ENCODE peak calls at places on chromosomes 12 and 14, in four cellular contexts. B, X, W and E are unnamed samples.

GRCh38 chr12:132432721-132433577 is 57.0 kb upstream of the FBRSL1 start:
- DNase-seq in B (peak; percentile 37), W (peak; percentile 75), X (no peak), E (no peak)

GRCh38 chr12:48960834-48961233 is 3.5 kb upstream of the ARF3 start:
- DNase-seq in W (no peak), X (no peak), B (no peak), E (no peak)

GRCh38 chr14:75295491-75296338 is 17.1 kb downstream of the FOS start:
- DNase-seq in W (peak; percentile 90), B (peak; percentile 80), X (peak; percentile 81), E (peak; percentile 66)

GRCh38 chr12:120292661-120293531 is at the start of gene RNU4-1:
- DNase-seq in W (no peak), B (peak; percentile 51), X (peak; percentile 59), E (peak; percentile 65)

GRCh38 chr12:20601668-20602280 is 93.4 kb upstream of the SLCO1C1 start:
- DNase-seq in B (no peak), X (peak; percentile 18), W (no peak), E (peak; percentile 1)

GRCh38 chr12:53975019-53975815 is 463 bp upstream of the HOTAIR start:
- DNase-seq in B (no peak), W (no peak), X (no peak), E (no peak)

GRCh38 chr14:104388631-104389325 is 190.8 kb upstream of the C14orf180 start:
- DNase-seq in X (no peak), B (no peak), W (peak; percentile 80), E (no peak)

GRCh38 chr14:72615511-72616121 is 278.3 kb downstream of the DPF3 start:
- DNase-seq in X (no peak), B (peak; percentile 44), W (no peak), E (peak; percentile 57)

GRCh38 chr12:110348431-110349059 is 55.0 kb downstream of the ANAPC7 start:
- DNase-seq in B (no peak), W (no peak), X (no peak), E (no peak)

GRCh38 chr12:103272949-103273348 is 222.8 kb downstream of the C12orf42 start:
- DNase-seq in W (no peak), X (no peak), B (no peak), E (peak; percentile 5)

GRCh38 chr12:94123127-94123526 is 25.2 kb upstream of the PLXNC1 start:
- DNase-seq in X (no peak), B (no peak), W (no peak), E (no peak)

GRCh38 chr12:61538951-61539350 is 721.3 kb upstream of the USP15 start:
- DNase-seq in X (no peak), W (no peak), B (no peak), E (no peak)

GRCh38 chr12:47791351-47791746 is 18.3 kb downstream of the SLC48A1 start:
- DNase-seq in B (no peak), X (no peak), W (no peak), E (no peak)

GRCh38 chr12:131371580-131372475 is 339.1 kb upstream of the SFSWAP start:
- DNase-seq in B (no peak), W (no peak), X (no peak), E (no peak)

GRCh38 chr14:91614187-91614586 is 104.1 kb upstream of the PPP4R3A start:
- DNase-seq in X (no peak), B (no peak), W (no peak), E (peak; percentile 17)

GRCh38 chr12:24244801-24245200 is 295.3 kb upstream of the SOX5 start:
- DNase-seq in X (no peak), W (no peak), B (no peak), E (peak; percentile 52)

GRCh38 chr14:89793367-89793716 is 161.2 kb downstream of the EFCAB11 start:
- DNase-seq in W (no peak), X (no peak), B (no peak), E (no peak)

GRCh38 chr12:107844312-107844921 is 69.9 kb downstream of the ASCL4 start:
- DNase-seq in B (no peak), W (peak; percentile 82), X (no peak), E (no peak)

GRCh38 chr12:66751432-66752113 is 72.7 kb upstream of the GRIP1 start:
- DNase-seq in B (no peak), X (no peak), W (no peak), E (no peak)

GRCh38 chr14:96949594-96949993 is 152.4 kb downstream of the VRK1 start:
- DNase-seq in W (no peak), X (no peak), B (no peak), E (no peak)

GRCh38 chr12:2691340-2692111 is 103.2 kb upstream of the FKBP4 start:
- DNase-seq in W (peak; percentile 86), B (no peak), X (no peak), E (peak; percentile 6)

GRCh38 chr12:51118706-51119105 is 35.3 kb upstream of the CSRNP2 start:
- DNase-seq in W (no peak), X (no peak), B (no peak), E (peak; percentile 94)

GRCh38 chr14:23398348-23398747 is 9.7 kb downstream of the MYH6 start:
- DNase-seq in B (no peak), W (no peak), X (no peak), E (no peak)

GRCh38 chr14:104559769-104560585 is 19.6 kb upstream of the C14orf180 start:
- DNase-seq in X (no peak), W (peak; percentile 55), B (peak; percentile 7), E (no peak)

GRCh38 chr12:89157413-89157812 is 194.9 kb downstream of the DUSP6 start:
- DNase-seq in B (no peak), X (no peak), W (no peak), E (no peak)

GRCh38 chr12:102964872-102965271 is 7.4 kb downstream of the ASCL1 start:
- DNase-seq in B (no peak), W (peak; percentile 82), X (peak; percentile 33), E (no peak)

GRCh38 chr14:65251213-65251612 is 148.9 kb upstream of the MAX start:
- DNase-seq in X (no peak), W (no peak), B (no peak), E (no peak)

GRCh38 chr12:124513297-124513867 is 54.0 kb downstream of the NCOR2 start:
- DNase-seq in B (no peak), W (no peak), X (no peak), E (no peak)

GRCh38 chr12:27463826-27464554 is 17.5 kb downstream of the SMCO2 start:
- DNase-seq in B (peak; percentile 54), X (no peak), W (peak; percentile 47), E (no peak)

GRCh38 chr12:123006977-123007376 is 26.5 kb downstream of the ARL6IP4 start:
- DNase-seq in X (no peak), W (no peak), B (no peak), E (no peak)

DNA sequence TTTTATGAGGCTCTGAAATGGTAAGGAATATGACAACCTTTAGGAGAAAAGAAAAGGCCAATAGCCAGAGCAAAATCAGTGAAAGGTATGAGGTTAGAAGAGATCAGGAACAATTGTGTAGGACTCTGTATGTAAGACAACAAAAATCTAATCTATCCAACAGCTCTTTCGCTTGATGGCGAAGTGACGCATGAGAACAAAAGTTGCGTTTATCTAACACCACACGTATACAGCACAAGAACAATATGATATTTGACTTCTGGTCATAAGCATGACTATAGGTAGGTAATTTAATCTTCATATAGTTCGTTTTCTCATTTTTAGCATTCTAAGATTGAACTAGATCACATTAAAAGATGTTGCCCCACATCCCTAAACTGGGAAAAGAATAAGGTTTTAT is 1.5 kb downstream of the CLECL1 start:
- DNase-seq in W (no peak), B (no peak), X (no peak), E (no peak)
- H3K27ac ChIP-seq in W (no peak overlapping the region), B (no peak overlapping the region), X (no peak overlapping the region), E (no peak overlapping the region)

GRCh38 chr14:67620217-67620789 is 583 bp downstream of the ARG2 start:
- DNase-seq in X (peak; percentile 21), W (no peak), B (no peak), E (peak; percentile 28)

GRCh38 chr14:67623114-67623513 is 3.4 kb downstream of the ARG2 start:
- DNase-seq in X (no peak), W (no peak), B (no peak), E (peak; percentile 66)

GRCh38 chr14:67618617-67619063 is 1.1 kb upstream of the ARG2 start:
- DNase-seq in B (no peak), W (no peak), X (peak; percentile 67), E (peak; percentile 69)

GRCh38 chr14:67622675-67623074 is 3.0 kb downstream of the ARG2 start:
- DNase-seq in B (no peak), W (no peak), X (no peak), E (peak; percentile 36)

DNA sequence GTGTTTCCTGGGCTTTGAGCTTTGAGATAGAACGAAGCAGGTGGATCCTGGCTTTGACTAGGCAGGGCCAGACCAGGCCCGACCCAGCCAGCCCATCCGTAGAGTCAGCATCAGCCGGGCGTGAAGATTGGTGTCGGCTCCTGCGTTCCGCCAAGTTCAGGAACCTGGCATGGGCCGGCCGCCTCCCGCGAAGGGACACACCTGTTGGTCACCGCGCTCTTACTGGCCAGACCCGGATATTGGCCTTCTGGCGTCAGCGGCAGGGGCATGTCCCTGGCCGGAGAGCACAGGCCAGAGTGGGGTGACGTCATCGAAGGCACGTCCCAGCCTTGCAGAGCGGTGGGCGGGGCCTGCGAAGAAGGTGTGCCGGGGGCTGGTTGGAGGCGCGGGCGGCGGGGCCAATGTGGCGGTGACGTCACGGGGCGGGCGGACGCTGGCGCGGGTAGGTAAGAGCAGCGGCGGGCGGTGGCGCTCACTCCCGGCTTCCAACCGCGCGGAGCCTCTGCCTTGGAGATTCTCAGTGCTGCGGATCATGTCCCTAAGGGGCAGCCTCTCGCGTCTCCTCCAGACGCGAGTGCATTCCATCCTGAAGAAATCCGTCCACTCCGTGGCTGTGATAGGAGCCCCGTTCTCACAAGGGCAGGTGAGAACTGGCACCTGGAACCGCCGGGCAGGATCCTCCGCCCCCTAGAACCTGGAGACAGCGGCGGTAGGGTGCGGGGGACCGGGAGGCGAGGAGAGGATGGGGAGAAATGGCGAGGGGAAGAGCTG is at the start of gene ARG2:
- DNase-seq in B (peak; percentile 95), W (peak; percentile 99), X (peak; percentile 91), E (peak; percentile 95)
- TF ChIP-seq CTCF in B (no peak), W (no peak), X (no peak), E (peak; percentile 19)

DNA sequence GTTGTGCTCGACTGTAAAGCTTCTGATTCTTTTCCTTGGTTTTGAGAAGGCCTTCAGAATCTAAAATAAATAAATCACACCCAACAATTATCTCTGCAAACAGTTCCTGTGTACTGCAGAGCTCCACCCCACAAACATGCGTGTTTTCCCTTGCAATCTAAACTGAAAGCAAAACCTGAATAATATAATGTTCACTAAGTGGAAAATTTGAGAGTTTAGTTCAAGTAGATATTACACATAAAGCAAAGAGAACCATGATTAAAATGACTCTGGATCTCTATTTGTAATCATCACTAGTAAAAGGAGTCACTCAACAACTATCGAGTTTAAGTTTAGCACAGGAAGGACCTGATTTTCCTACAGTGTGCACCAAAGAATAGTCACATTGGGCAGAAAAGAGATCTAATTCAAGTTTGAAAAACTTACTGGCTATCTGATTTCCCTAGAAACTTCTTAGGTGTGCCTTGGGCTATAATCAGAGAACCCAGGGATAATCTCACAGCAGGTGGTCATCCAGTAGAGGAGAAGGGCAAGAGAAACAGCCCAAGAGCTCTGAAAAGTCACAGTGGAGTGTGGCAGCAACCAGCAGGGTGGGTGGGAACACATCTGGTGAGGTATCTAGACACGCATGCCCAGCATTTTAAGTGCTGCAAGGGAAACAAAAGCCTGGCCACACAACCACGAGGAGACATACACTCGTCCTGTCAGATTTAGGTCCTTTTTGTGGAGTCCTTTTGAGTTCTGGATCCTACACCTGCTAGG is 25.4 kb downstream of the ATG14 start:
- DNase-seq in W (no peak), X (no peak), B (no peak), E (no peak)
- H3K27ac ChIP-seq in W (peak overlapping the region; percentile 41), X (no peak overlapping the region), B (peak overlapping the region; percentile 84), E (no peak overlapping the region)

DNA sequence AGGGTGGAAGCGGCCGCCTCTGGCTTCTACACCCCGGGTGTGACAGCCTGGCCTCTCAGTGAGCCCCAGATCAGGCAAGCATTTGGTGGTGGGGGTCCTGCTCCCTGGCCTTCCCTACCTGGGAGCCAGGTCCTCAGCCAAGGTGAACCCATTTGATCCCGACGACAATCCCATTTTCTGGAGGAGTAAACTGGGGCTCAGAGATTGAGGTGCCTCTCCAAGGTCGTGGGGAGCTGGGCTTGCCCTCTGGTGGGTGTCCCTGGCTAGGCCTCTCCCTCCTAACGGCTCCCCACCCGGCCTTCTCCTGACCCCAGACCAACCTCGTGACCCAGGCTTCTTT is 2.7 kb upstream of the EXOC3L4 start:
- DNase-seq in B (no peak), W (no peak), X (no peak), E (no peak)
- TF ChIP-seq CTCF in B (no peak), W (no peak), X (no peak), E (peak; percentile 39)